ENCODE peak calls at places on chromosomes 6 and 20, in six cellular contexts. Z is thoracic aorta, W is stomach, I is dorsolateral prefrontal cortex, K is endodermal cell, M is GM12878. F is an unnamed sample.

GRCh38 chr6:28977351-28978136 is 27.6 kb downstream of the ZNF311 start:
- DNase-seq in Z (no peak), W (no peak), I (peak), K (peak), M (no peak), F (peak)

GRCh38 chr6:5223309-5223708 is 37.4 kb downstream of the LYRM4 start:
- DNase-seq in Z (no peak), W (no peak), I (no peak), K (no peak), M (no peak), F (no peak)

GRCh38 chr6:3014675-3015066 is 15.0 kb downstream of the NQO2 start:
- DNase-seq in Z (no peak), W (no peak), I (no peak), K (no peak), M (no peak), F (no peak)

GRCh38 chr6:1608976-1609661 is 596 bp upstream of the FOXC1 start:
- DNase-seq in Z (no peak), W (no peak), I (no peak), K (peak), M (no peak), F (peak)

GRCh38 chr6:27608916-27609883 is 136.3 kb upstream of the ZNF184 start:
- DNase-seq in Z (no peak), W (no peak), I (no peak), K (peak), M (peak), F (no peak)

GRCh38 chr20:56383334-56383733 is 8.7 kb downstream of the AURKA start:
- DNase-seq in Z (no peak), W (no peak), I (no peak), K (no peak), M (no peak), F (no peak)

GRCh38 chr6:27016689-27017088 is 230.8 kb upstream of the PRSS16 start:
- DNase-seq in Z (no peak), W (no peak), I (no peak), K (no peak), M (no peak), F (no peak)

GRCh38 chr6:21987501-21987957 is 309.3 kb downstream of the PRL start:
- DNase-seq in Z (peak), W (peak), I (no peak), K (peak), M (peak), F (peak)

GRCh38 chr20:22545045-22545444 is 39.3 kb downstream of the FOXA2 start:
- DNase-seq in Z (no peak), W (no peak), I (no peak), K (no peak), M (no peak), F (no peak)

GRCh38 chr6:129686941-129687627 is 22.9 kb downstream of the ARHGAP18 start:
- DNase-seq in Z (no peak), W (no peak), I (no peak), K (no peak), M (peak), F (no peak)

GRCh38 chr20:59149678-59150504 is 13.7 kb upstream of the ZNF831 start:
- DNase-seq in Z (no peak), W (no peak), I (no peak), K (no peak), M (no peak), F (no peak)

GRCh38 chr6:84553527-84553926 is 210.9 kb downstream of the TBX18 start:
- DNase-seq in Z (no peak), W (no peak), I (no peak), K (no peak), M (no peak), F (no peak)

GRCh38 chr6:41700577-41701347 is 34.6 kb downstream of the TFEB start:
- DNase-seq in Z (no peak), W (no peak), I (no peak), K (peak), M (no peak), F (no peak)

GRCh38 chr6:110255356-110255755 is 75.1 kb downstream of the CDC40 start:
- DNase-seq in Z (no peak), W (no peak), I (no peak), K (peak), M (no peak), F (peak)

GRCh38 chr20:37994512-37994911 is 38.7 kb downstream of the TTI1 start:
- DNase-seq in Z (no peak), W (no peak), I (no peak), K (no peak), M (no peak), F (peak)

GRCh38 chr6:81769834-81770233 is 17.4 kb upstream of the TENT5A start:
- DNase-seq in Z (no peak), W (no peak), I (no peak), K (no peak), M (no peak), F (peak)

GRCh38 chr20:6041808-6042265 is 12.0 kb downstream of the LRRN4 start:
- DNase-seq in Z (no peak), W (no peak), I (no peak), K (no peak), M (no peak), F (no peak)

GRCh38 chr6:127506894-127507293 is 12.2 kb downstream of the MTCL3 start:
- DNase-seq in Z (no peak), W (no peak), I (no peak), K (no peak), M (no peak), F (no peak)

GRCh38 chr20:19048898-19049889 is 163.2 kb upstream of the SLC24A3 start:
- DNase-seq in Z (no peak), W (no peak), I (no peak), K (no peak), M (no peak), F (no peak)

GRCh38 chr20:47354710-47355488 is 1.6 kb downstream of the ZMYND8 start:
- DNase-seq in Z (no peak), W (no peak), I (no peak), K (no peak), M (no peak), F (peak)

GRCh38 chr20:25042531-25043498 is 15.1 kb downstream of the ACSS1 start:
- DNase-seq in Z (no peak), W (peak), I (no peak), K (peak), M (peak), F (no peak)

GRCh38 chr20:368915-369314 is 11.6 kb upstream of the TRIB3 start:
- DNase-seq in Z (no peak), W (no peak), I (no peak), K (no peak), M (no peak), F (no peak)

GRCh38 chr20:53608456-53609413 is 15.1 kb upstream of the ZNF217 start:
- DNase-seq in Z (no peak), W (peak), I (no peak), K (peak), M (no peak), F (no peak)

GRCh38 chr20:1934578-1935573 is 39.7 kb downstream of the SIRPA start:
- DNase-seq in Z (peak), W (no peak), I (no peak), K (no peak), M (no peak), F (peak)

GRCh38 chr6:54850061-54850460 is 3.5 kb downstream of the FAM83B start:
- DNase-seq in Z (no peak), W (no peak), I (no peak), K (no peak), M (no peak), F (no peak)

GRCh38 chr20:37383229-37383989 is 37.5 kb downstream of the SRC start:
- DNase-seq in Z (peak), W (peak), I (no peak), K (peak), M (no peak), F (peak)

DNA sequence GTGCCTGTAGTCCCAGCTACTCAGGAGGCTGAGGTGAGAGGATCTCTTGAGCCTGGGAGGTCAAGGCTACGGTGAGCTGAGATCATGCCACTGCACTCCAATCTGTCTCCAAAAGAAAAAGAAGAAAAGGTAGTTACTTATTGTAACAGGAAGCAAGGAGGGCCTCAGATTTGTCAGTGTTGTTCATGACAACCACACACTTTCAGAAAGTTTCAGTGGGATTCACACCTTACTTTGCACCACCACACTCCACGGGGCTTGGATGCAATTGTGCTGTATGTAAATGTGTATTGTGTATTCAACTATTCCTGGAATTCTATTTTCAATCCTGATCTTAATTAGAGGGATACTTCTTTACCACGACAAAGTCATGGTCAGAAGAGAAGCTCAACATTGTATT is 142.6 kb downstream of the ELOVL4 start:
- DNase-seq in Z (no peak), W (no peak), I (no peak), K (no peak), M (no peak), F (no peak)
- H3K27ac ChIP-seq in Z (no peak), W (no peak), I (no peak), K (no peak), M (no peak), F (no peak)

GRCh38 chr20:20084296-20084752 is 32.0 kb downstream of the CFAP61 start:
- DNase-seq in Z (no peak), W (no peak), I (no peak), K (no peak), M (no peak), F (no peak)

GRCh38 chr20:20079102-20079784 is 26.9 kb downstream of the CFAP61 start:
- DNase-seq in Z (no peak), W (no peak), I (no peak), K (no peak), M (no peak), F (no peak)

GRCh38 chr20:20085071-20085470 is 32.7 kb downstream of the CFAP61 start:
- DNase-seq in Z (peak), W (no peak), I (no peak), K (no peak), M (no peak), F (no peak)

GRCh38 chr20:20085812-20086211 is 33.5 kb downstream of the CFAP61 start:
- DNase-seq in Z (peak), W (peak), I (no peak), K (no peak), M (no peak), F (peak)

DNA sequence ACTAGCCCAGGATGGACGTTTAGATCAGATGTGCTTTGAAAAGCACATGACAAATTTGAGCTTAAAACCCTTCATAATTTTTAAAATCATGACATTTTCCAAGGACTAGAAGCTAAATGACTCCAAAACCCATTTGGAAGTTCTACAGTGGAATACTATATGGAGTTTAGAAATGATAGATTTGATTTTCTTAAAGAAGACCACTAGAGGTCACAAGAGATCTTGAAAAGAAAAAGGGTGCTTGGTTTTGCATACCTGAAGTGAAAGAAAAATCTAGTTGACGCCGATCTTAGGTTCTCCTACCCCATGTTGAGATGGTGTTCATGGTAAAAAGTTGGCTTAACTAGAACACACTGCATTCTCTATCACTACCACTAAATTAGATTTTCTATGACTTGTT is 31.5 kb downstream of the CFAP61 start:
- DNase-seq in Z (no peak), W (no peak), I (no peak), K (no peak), M (peak), F (peak)
- TF ChIP-seq CTCF in Z (peak), W (peak), I (peak), K (peak), M (peak), F (peak)

DNA sequence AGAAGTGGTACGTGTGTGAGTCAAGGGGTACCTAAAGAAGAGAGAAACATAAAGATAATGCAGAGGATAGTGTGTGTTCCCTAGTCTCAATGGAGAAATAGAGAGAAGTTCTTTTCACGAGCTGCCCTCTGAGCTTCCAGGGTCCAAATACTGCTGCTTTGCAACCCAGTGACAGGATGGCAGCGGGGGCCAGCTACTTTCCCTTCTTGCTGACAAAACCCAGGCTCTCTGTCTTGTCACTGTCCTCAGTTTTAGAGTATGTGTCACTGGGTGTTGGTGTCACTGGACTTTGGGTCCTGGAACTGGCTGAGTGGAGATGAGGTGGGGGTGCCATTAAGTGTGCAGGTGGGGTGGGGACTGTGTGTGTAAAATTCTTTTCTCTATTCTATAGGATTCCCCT is 265.6 kb downstream of the CDC5L start:
- DNase-seq in Z (no peak), W (no peak), I (no peak), K (no peak), M (no peak), F (no peak)
- H3K27ac ChIP-seq in Z (no peak), W (no peak), I (no peak), K (no peak), M (no peak), F (no peak)

GRCh38 chr20:49819702-49820101 is 7.1 kb downstream of the SLC9A8 start:
- DNase-seq in Z (no peak), W (no peak), I (no peak), K (no peak), M (no peak), F (no peak)

GRCh38 chr20:49818810-49819209 is 6.2 kb downstream of the SLC9A8 start:
- DNase-seq in Z (no peak), W (no peak), I (no peak), K (no peak), M (no peak), F (no peak)

GRCh38 chr20:49821850-49822249 is 9.2 kb downstream of the SLC9A8 start:
- DNase-seq in Z (peak), W (no peak), I (no peak), K (no peak), M (no peak), F (no peak)

GRCh38 chr20:49823152-49823847 is 10.7 kb downstream of the SLC9A8 start:
- DNase-seq in Z (no peak), W (no peak), I (no peak), K (no peak), M (peak), F (no peak)

DNA sequence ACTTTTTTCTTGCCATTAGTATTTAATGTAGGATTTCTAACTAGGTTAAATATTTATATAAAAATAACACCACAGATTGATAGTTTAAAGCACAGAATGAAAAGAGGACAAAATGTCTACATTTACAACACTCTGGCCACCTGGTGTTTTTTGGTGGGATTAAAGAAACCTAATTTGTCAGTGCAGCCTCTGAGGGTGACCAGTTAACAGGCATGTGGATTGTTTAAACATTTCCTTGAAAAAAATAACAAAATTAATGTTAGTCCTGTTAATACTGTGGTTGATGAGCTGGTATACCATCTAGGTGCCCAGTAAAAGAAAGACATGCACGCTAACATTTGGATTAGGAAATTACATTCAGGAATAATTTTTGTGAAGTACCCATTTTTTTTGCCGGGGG is 8.8 kb downstream of the SLC9A8 start:
- DNase-seq in Z (no peak), W (no peak), I (no peak), K (no peak), M (no peak), F (no peak)
- TF ChIP-seq CTCF in Z (no peak), W (no peak), I (no peak), K (no peak), M (no peak), F (no peak)

GRCh38 chr20:50838707-50839385 is 44.0 kb downstream of the BCAS4 start:
- DNase-seq in Z (no peak), W (no peak), I (no peak), K (no peak), M (no peak), F (peak)
- H3K27ac ChIP-seq in Z (peak), W (no peak), I (no peak), K (no peak), M (peak), F (peak)

DNA sequence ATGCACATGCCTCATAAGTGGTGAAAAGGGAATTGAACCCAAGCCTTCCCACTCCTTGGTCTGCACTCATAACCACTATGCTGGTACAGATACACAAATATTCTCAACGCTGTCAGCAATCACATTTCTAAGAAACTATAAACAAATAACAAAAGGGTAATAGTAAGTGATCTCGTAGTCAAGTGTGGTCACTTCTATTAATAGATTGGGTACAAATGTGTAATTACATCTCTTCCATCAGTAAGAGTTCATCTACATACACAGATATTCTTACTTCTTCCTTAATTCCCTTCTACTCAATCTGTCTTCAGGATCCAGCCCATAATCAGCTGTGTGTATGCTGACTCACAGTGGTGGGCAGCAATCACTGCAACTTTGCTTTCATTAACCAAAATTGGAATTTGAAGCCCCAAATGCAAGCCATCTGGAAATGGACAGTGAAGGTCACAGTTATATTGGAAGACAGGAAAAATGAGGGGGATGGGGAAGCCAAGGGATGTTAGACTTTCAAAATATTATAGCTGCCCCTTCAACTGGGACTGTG is 6.7 kb downstream of the PRSS35 start:
- DNase-seq in Z (no peak), W (no peak), I (no peak), K (no peak), M (no peak), F (no peak)
- TF ChIP-seq CTCF in Z (peak), W (no peak), I (no peak), K (peak), M (peak), F (no peak)

GRCh38 chr20:63635431-63636141 is 8.7 kb upstream of the GMEB2 start:
- DNase-seq in Z (no peak), W (peak), I (no peak), K (no peak), M (peak), F (no peak)
- H3K27ac ChIP-seq in Z (no peak), W (peak), I (no peak), K (no peak), M (peak), F (peak)